ENCODE peak calls at places on chromosomes 3 and 15, in four cellular contexts. K is heart right ventricle, L is GM12864, R is adrenal gland. B is an unnamed sample.

GRCh38 chr3:171126478-171127214 is 100.1 kb upstream of the SLC2A2 start:
- DNase-seq in K (no peak), L (no peak), R (no peak), B (no peak)

GRCh38 chr3:114126461-114126860 is 52.4 kb downstream of the DRD3 start:
- DNase-seq in K (no peak), L (no peak), R (no peak), B (no peak)

GRCh38 chr3:36214460-36214859 is 165.8 kb upstream of the STAC start:
- DNase-seq in K (no peak), L (no peak), R (no peak), B (no peak)

GRCh38 chr15:76058714-76059319 is 968 bp upstream of the TMEM266 start:
- DNase-seq in K (no peak), L (peak; percentile 13), R (peak; percentile 54), B (peak; percentile 38)

GRCh38 chr3:128872744-128873143 is 6.7 kb upstream of the ACAD9 start:
- DNase-seq in K (no peak), L (no peak), R (no peak), B (no peak)

GRCh38 chr3:43389388-43390254 is 103.3 kb downstream of the SNRK start:
- DNase-seq in K (peak; percentile 69), L (no peak), R (peak; percentile 59), B (no peak)

GRCh38 chr3:148582126-148582525 is 115.6 kb upstream of the AGTR1 start:
- DNase-seq in K (no peak), L (no peak), R (no peak), B (no peak)

GRCh38 chr3:195462308-195462610 is 19.4 kb upstream of the ACAP2 start:
- DNase-seq in K (no peak), L (no peak), R (no peak), B (no peak)

GRCh38 chr3:16906679-16907078 is 21.9 kb downstream of the PLCL2 start:
- DNase-seq in K (no peak), L (no peak), R (no peak), B (no peak)

GRCh38 chr3:16838561-16838960 is 46.2 kb upstream of the PLCL2 start:
- DNase-seq in K (no peak), L (no peak), R (peak; percentile 56), B (no peak)

GRCh38 chr3:17905996-17906395 is 163.6 kb upstream of the TBC1D5 start:
- DNase-seq in K (no peak), L (no peak), R (no peak), B (no peak)

GRCh38 chr3:25103391-25103790 is 324.7 kb upstream of the RARB start:
- DNase-seq in K (no peak), L (no peak), R (no peak), B (no peak)

GRCh38 chr15:36501063-36501678 is 78.3 kb upstream of the CDIN1 start:
- DNase-seq in K (peak; percentile 60), L (peak; percentile 16), R (no peak), B (no peak)

GRCh38 chr3:126212629-126213375 is 32.4 kb upstream of the ALDH1L1 start:
- DNase-seq in K (peak; percentile 37), L (no peak), R (peak; percentile 41), B (peak; percentile 26)

GRCh38 chr3:123244128-123244527 is 42.4 kb downstream of the SEC22A start:
- DNase-seq in K (no peak), L (no peak), R (no peak), B (no peak)

GRCh38 chr3:44419923-44420650 is 57.4 kb downstream of the ZNF445 start:
- DNase-seq in K (no peak), L (no peak), R (no peak), B (no peak)

GRCh38 chr3:44420676-44421075 is 56.8 kb downstream of the ZNF445 start:
- DNase-seq in K (no peak), L (no peak), R (no peak), B (no peak)

GRCh38 chr3:44419159-44419922 is 58.1 kb downstream of the ZNF445 start:
- DNase-seq in K (no peak), L (no peak), R (no peak), B (no peak)

GRCh38 chr3:44416031-44417030 is 61.1 kb downstream of the ZNF445 start:
- DNase-seq in K (no peak), L (no peak), R (no peak), B (no peak)

DNA sequence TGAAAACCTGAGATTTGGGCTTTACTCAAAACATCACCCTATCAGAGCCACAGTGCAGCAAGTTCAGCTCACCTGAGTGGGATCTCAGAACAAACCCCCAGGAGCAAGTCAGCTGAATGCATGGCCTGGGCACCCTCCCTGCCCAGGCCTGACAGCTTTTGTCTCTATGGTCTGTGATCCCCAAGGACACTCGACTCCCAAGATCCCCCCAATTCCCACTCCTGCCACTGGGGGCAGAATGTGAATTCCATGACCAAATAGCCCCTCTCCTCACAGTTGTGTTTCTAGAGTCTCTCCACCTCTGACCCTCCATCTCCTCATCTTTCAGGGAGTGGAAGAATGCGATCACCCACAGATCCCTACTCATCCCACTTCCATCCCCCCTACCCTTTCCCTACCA is 58.9 kb downstream of the ZNF445 start:
- DNase-seq in K (no peak), L (no peak), R (no peak), B (no peak)
- TF ChIP-seq CTCF in K (no peak), L (peak; percentile 60), R (no peak), B (peak; percentile 27)

DNA sequence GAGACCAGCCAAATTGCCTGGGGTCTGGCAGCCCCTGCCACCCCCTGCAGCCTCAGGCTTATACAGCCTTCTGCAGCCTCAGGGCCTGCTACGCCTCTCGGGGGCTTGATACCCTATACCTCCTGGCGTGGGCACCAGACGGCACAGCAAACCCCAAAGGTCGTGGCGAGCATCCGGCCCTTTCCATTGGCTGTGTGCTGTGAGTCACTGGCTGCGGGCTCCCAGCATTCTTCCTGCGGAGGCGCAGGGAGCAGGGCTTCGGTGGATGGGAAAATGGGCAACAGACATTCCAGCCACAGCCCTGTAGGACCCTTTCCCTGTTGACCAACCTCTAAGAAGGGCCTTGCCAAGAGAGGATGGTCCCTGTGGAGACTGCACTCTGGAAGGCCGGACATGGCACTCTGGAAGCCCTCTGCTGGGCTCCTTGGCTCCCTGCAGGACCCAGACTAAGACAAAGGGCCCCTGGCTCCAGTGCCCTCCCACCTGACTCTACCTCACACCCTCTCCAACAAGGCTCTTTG is 59.6 kb downstream of the ITGA11 start:
- DNase-seq in K (peak; percentile 26), L (no peak), R (peak; percentile 56), B (no peak)
- TF ChIP-seq CTCF in K (peak; percentile 60), L (peak; percentile 47), R (peak; percentile 47), B (peak; percentile 25)

GRCh38 chr3:181230258-181230657 is 240.7 kb upstream of the DNAJC19 start:
- DNase-seq in K (no peak), L (no peak), R (no peak), B (no peak)
- TF ChIP-seq CTCF in K (no peak), L (no peak), R (no peak), B (peak; percentile 20)

DNA sequence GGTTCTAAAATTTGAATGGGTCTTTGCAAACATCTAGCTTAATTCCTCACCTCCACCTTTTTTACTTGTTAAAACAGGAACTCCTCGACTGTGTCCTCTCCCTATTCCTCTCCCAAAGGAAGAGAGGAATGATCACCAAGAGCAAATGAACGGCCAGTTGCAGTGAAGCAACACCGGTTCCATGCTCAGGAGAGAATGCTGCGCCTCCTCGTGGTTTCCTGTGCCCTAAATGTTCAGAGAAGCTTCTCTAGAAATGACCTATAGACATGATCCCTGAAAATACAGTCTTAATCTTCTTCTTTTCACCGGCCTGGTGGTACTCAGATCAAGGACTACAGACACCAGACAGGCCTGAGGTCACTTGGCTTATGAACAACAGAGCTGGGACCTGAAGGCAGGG is 65.1 kb upstream of the GUCA1C start:
- DNase-seq in K (no peak), L (no peak), R (no peak), B (no peak)
- TF ChIP-seq CTCF in K (no peak), L (peak; percentile 40), R (no peak), B (peak; percentile 26)

GRCh38 chr3:178083906-178084823 is 452.1 kb upstream of the KCNMB2 start:
- DNase-seq in K (no peak), L (no peak), R (no peak), B (no peak)
- TF ChIP-seq CTCF in K (peak; percentile 53), L (peak; percentile 35), R (peak; percentile 83), B (peak; percentile 30)

DNA sequence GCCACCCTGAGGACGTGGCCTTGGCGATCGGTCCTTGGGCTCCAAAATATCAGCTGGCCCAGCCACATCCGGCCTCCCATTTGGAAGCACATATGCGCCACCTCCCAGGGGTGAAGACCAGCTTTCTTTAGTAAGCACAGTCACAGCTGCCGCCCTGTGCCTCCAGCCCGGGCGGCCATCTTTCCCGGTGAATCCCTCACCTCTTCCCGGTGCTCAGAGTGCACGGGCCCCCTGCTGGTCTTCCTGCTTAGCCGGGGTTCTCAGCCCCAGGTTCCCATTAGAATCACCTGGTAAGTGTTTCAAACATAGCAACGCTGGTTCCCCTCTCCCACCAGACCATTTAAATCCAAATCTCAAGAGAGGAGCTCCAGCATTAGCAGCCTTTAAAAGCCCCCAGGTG is 232.2 kb downstream of the VPS13C start:
- DNase-seq in K (no peak), L (no peak), R (no peak), B (no peak)
- TF ChIP-seq CTCF in K (no peak), L (no peak), R (no peak), B (no peak)

GRCh38 chr15:79208179-79208578 is 74.3 kb upstream of the ANKRD34C start:
- DNase-seq in K (no peak), L (no peak), R (no peak), B (no peak)

GRCh38 chr15:79212589-79213139 is 69.9 kb upstream of the ANKRD34C start:
- DNase-seq in K (no peak), L (no peak), R (no peak), B (no peak)

GRCh38 chr15:79209116-79209515 is 73.4 kb upstream of the ANKRD34C start:
- DNase-seq in K (no peak), L (no peak), R (no peak), B (no peak)

GRCh38 chr15:79206940-79207339 is 75.6 kb upstream of the ANKRD34C start:
- DNase-seq in K (no peak), L (no peak), R (no peak), B (no peak)

GRCh38 chr15:79209690-79210089 is 72.8 kb upstream of the ANKRD34C start:
- DNase-seq in K (no peak), L (no peak), R (no peak), B (no peak)
- TF ChIP-seq CTCF in K (no peak), L (peak; percentile 3), R (no peak), B (peak; percentile 20)

DNA sequence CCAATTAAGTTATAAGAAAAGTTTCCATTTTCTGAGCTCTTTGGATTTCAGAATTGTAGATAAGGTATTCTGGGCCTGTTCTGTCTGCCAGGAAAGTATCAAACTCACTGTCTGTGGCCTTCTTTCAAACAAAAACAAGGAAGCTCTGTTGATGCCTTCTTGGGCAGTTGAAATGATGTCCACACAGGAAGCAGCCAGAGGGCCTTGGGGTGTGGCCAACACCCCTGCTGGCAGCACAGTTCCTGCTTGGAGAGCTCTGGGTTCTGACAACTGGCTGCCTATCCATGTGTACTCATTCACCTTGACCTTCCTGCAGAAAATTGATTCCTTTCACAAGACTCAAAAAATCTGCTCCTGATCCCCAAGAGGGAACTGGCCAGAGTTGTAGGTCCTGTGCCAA is 426.9 kb downstream of the NTRK3 start:
- DNase-seq in K (no peak), L (no peak), R (peak; percentile 30), B (no peak)
- TF ChIP-seq CTCF in K (no peak), L (no peak), R (no peak), B (no peak)

GRCh38 chr15:39582977-39583585 is 2.2 kb downstream of the THBS1 start:
- DNase-seq in K (no peak), L (no peak), R (no peak), B (no peak)

GRCh38 chr15:39582286-39582976 is 1.6 kb downstream of the THBS1 start:
- DNase-seq in K (no peak), L (no peak), R (peak; percentile 43), B (no peak)

GRCh38 chr15:39580117-39580629 is 706 bp upstream of the THBS1 start:
- DNase-seq in K (peak; percentile 92), L (peak; percentile 26), R (peak; percentile 87), B (peak; percentile 88)

GRCh38 chr15:39580630-39581500 is at the start of gene THBS1:
- DNase-seq in K (peak; percentile 87), L (no peak), R (peak; percentile 78), B (peak; percentile 24)

GRCh38 chr15:39581501-39582285 is 814 bp downstream of the THBS1 start:
- DNase-seq in K (peak; percentile 44), L (no peak), R (no peak), B (no peak)
- TF ChIP-seq CTCF in K (peak; percentile 45), L (no peak), R (peak; percentile 17), B (no peak)

B was measured in GM06990.